ENCODE peak calls at places on chromosomes 4 and X, in eight cellular contexts. R is Peyer's patch, S is cardiac muscle cell, T is left lung, I is heart left ventricle, U is GM12878, G is brain microvascular endothelial cell, A is A673. O is an unnamed sample.

GRCh38 chrX:71195959-71196727 is 26.9 kb upstream of the GJB1 start:
- DNase-seq in G (no peak), U (no peak), R (no peak), T (no peak), S (no peak), A (no peak), I (no peak), O (no peak)

GRCh38 chr4:8136529-8136928 is 22.1 kb downstream of the ABLIM2 start:
- DNase-seq in S (no peak), G (no peak), U (no peak), R (no peak), A (no peak), T (peak; percentile 51), I (no peak), O (no peak)

GRCh38 chrX:107849747-107850478 is 24.2 kb downstream of the MID2 start:
- DNase-seq in I (no peak), U (no peak), G (no peak), S (no peak), R (no peak), T (no peak), A (no peak), O (no peak)

GRCh38 chr4:169151671-169152070 is 119.1 kb downstream of the SH3RF1 start:
- DNase-seq in T (no peak), G (no peak), R (no peak), I (no peak), S (no peak), U (no peak), A (no peak), O (no peak)

GRCh38 chr4:145732416-145732815 is 52.5 kb downstream of the C4orf51 start:
- DNase-seq in S (no peak), G (no peak), U (no peak), T (no peak), I (no peak), A (no peak), R (no peak), O (no peak)

GRCh38 chr4:26787461-26788340 is 72.9 kb upstream of the STIM2 start:
- DNase-seq in G (peak; percentile 53), S (peak; percentile 7), T (peak; percentile 76), R (peak; percentile 61), U (no peak), I (peak; percentile 45), A (peak; percentile 85), O (no peak)

GRCh38 chrX:65985922-65986588 is 53.8 kb downstream of the VSIG4 start:
- DNase-seq in U (peak; percentile 55), A (peak; percentile 85), R (no peak), G (peak; percentile 31), S (peak; percentile 69), I (no peak), T (no peak), O (no peak)

GRCh38 chr4:154982187-154983047 is 201.3 kb downstream of the RBM46 start:
- DNase-seq in U (peak; percentile 15), I (peak; percentile 40), G (peak; percentile 40), T (no peak), S (peak; percentile 70), R (no peak), A (peak; percentile 66), O (peak; percentile 70)

GRCh38 chrX:144918936-144919335 is 328.4 kb upstream of the SPANXN1 start:
- DNase-seq in G (peak; percentile 3), S (no peak), T (no peak), A (no peak), R (no peak), I (no peak), U (no peak), O (no peak)

GRCh38 chr4:123488916-123489315 is 92.3 kb downstream of the SPRY1 start:
- DNase-seq in G (peak; percentile 81), A (peak; percentile 33), I (no peak), U (peak; percentile 19), T (no peak), S (no peak), R (no peak), O (no peak)

GRCh38 chrX:69615779-69616519 is at the start of gene EDA:
- DNase-seq in I (peak; percentile 92), U (no peak), A (peak; percentile 94), G (peak; percentile 43), T (peak; percentile 87), S (peak; percentile 91), R (peak; percentile 77), O (peak; percentile 72)

GRCh38 chr4:140238353-140239041 is 84.5 kb upstream of the MAML3 start:
- DNase-seq in I (peak; percentile 97), A (peak; percentile 78), S (peak; percentile 84), R (peak; percentile 70), G (peak; percentile 54), T (peak; percentile 87), U (no peak), O (peak; percentile 92)

GRCh38 chrX:74262472-74263209 is 41.3 kb upstream of the ZCCHC13 start:
- DNase-seq in I (no peak), A (peak; percentile 10), G (no peak), S (no peak), U (no peak), T (no peak), R (no peak), O (no peak)
- H3K36me3 ChIP-seq in I (no peaks in the 10 kb centered on the region), A (peaks cover 28% of the 10 kb centered on the region), G (peaks cover 2% of the 10 kb centered on the region), S (peaks cover 11% of the 10 kb centered on the region), U (no peaks in the 10 kb centered on the region), T (no peaks in the 10 kb centered on the region), R (no peaks in the 10 kb centered on the region), O (peaks cover 19% of the 10 kb centered on the region)

GRCh38 chrX:88136328-88136727 is 610.7 kb upstream of the CPXCR1 start:
- DNase-seq in G (no peak), A (no peak), S (peak; percentile 20), T (no peak), R (no peak), I (no peak), U (no peak), O (no peak)

DNA sequence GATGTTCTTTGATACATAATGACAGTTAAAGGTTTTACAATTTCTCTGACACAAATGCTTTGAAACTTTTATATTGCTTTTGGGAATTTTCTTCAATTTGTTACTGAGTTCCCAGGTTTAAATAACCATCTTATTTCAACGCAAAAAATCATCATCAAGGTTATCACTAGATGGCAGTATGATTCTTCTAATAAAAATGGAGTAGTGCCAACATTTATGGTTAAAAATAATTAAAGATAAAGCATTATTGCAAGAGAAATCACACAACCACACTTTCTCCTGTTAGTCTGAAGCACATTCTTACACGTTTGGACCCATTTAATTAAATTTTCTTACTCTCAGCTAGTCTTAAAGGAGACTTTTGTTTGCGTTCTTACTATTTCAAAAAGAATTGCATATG is 611.3 kb upstream of the CPXCR1 start:
- DNase-seq in G (no peak), I (no peak), S (peak; percentile 10), U (no peak), T (no peak), R (no peak), A (peak; percentile 9), O (no peak)
- TF ChIP-seq CTCF in G (no peak), I (no peak), S (no peak), U (no peak), T (peak; percentile 8), R (no peak), A (peak; percentile 38), O (no peak)

GRCh38 chr4:94277539-94277938 is 65.1 kb downstream of the HPGDS start:
- DNase-seq in S (no peak), T (no peak), G (no peak), U (no peak), A (no peak), R (no peak), I (no peak), O (no peak)

GRCh38 chr4:94276204-94276603 is 66.4 kb downstream of the HPGDS start:
- DNase-seq in S (no peak), U (no peak), I (no peak), T (no peak), R (no peak), A (no peak), G (no peak), O (no peak)

GRCh38 chr4:94274912-94275311 is 67.2 kb downstream of the SMARCAD1 start:
- DNase-seq in U (no peak), S (no peak), R (no peak), T (no peak), A (no peak), G (no peak), I (no peak), O (no peak)

GRCh38 chr4:94278777-94279176 is 63.9 kb downstream of the HPGDS start:
- DNase-seq in A (no peak), T (no peak), R (no peak), U (no peak), S (no peak), I (no peak), G (no peak), O (no peak)
- H3K36me3 ChIP-seq in A (peaks cover 21% of the 10 kb centered on the region), T (no peaks in the 10 kb centered on the region), R (no peaks in the 10 kb centered on the region), U (peaks cover 23% of the 10 kb centered on the region), S (peaks cover 88% of the 10 kb centered on the region), I (peaks cover 33% of the 10 kb centered on the region), G (peaks cover 30% of the 10 kb centered on the region), O (peaks cover 75% of the 10 kb centered on the region)

GRCh38 chr4:165517216-165517615 is 138.4 kb downstream of the CPE start:
- DNase-seq in G (no peak), U (no peak), R (no peak), S (no peak), I (no peak), T (no peak), A (no peak), O (no peak)
- TF ChIP-seq CTCF in G (no peak), U (no peak), R (no peak), S (no peak), I (no peak), T (no peak), A (no peak), O (no peak)

GRCh38 chr4:120055795-120056194 is 10.9 kb downstream of the MAD2L1 start:
- DNase-seq in R (no peak), A (no peak), I (no peak), S (no peak), U (no peak), T (no peak), G (no peak), O (no peak)

GRCh38 chr4:120055167-120055566 is 11.5 kb downstream of the MAD2L1 start:
- DNase-seq in G (no peak), U (no peak), I (no peak), A (no peak), R (no peak), T (no peak), S (no peak), O (no peak)

GRCh38 chr4:120056249-120056648 is 10.4 kb downstream of the MAD2L1 start:
- DNase-seq in T (no peak), G (no peak), U (no peak), I (no peak), A (peak; percentile 43), S (no peak), R (no peak), O (no peak)

GRCh38 chr4:120052840-120053239 is 13.8 kb downstream of the MAD2L1 start:
- DNase-seq in I (peak; percentile 56), S (peak; percentile 45), R (no peak), U (no peak), A (peak; percentile 89), T (no peak), G (peak; percentile 96), O (peak; percentile 89)

DNA sequence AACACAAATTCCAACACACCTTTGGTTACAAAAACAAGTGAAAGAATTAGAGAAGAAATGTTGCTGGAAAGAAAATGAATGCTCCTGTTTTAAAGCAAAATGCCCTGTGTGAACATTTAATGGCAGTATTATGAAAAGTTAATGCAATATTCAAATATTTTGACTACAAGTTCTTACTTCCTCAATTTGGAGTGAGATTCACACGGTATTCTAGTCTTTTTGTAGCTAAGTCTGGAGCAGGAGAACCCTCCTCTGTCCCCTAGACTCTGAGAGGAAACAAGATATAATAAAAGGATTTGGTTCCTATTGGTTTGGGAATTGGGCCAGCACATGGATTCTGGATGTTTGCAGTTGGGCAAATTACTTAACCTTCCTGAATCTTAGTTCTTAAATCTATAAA is 12.7 kb downstream of the MAD2L1 start:
- DNase-seq in G (no peak), A (no peak), T (no peak), S (no peak), I (no peak), U (no peak), R (no peak), O (no peak)
- H3K36me3 ChIP-seq in G (no peaks in the 10 kb centered on the region), A (peaks cover 9% of the 10 kb centered on the region), T (no peaks in the 10 kb centered on the region), S (peaks cover 1% of the 10 kb centered on the region), I (no peaks in the 10 kb centered on the region), U (peaks cover 3% of the 10 kb centered on the region), R (no peaks in the 10 kb centered on the region), O (no peaks in the 10 kb centered on the region)